ENCODE peak calls at places on chromosomes 4 and X, in six cellular contexts. W is Calu3, C is nucleus accumbens, K is NCI-H187, A is left ventricle myocardium inferior, Z is stromal cell of bone marrow. E is an unnamed sample.

GRCh38 chrX:152822383-152823086 is 8.0 kb downstream of the CETN2 start:
- DNase-seq in C (no peak), W (no peak), K (no peak), Z (no peak), A (no peak), E (no peak)

GRCh38 chr4:35189988-35190613 is 1054.2 kb downstream of the ARAP2 start:
- DNase-seq in A (no peak), C (no peak), W (no peak), Z (no peak), K (no peak), E (no peak)

GRCh38 chrX:153386097-153386496 is 15.1 kb downstream of the PNMA6E start:
- DNase-seq in Z (no peak), W (no peak), K (no peak), A (no peak), C (no peak), E (no peak)

GRCh38 chrX:39855748-39856129 is 242.0 kb downstream of the BCOR start:
- DNase-seq in Z (no peak), K (no peak), C (no peak), A (no peak), W (peak), E (peak)

GRCh38 chrX:115499112-115499805 is 61.7 kb upstream of the PLS3 start:
- DNase-seq in K (no peak), A (no peak), Z (no peak), C (no peak), W (no peak), E (no peak)

GRCh38 chrX:52416816-52417215 is 48.0 kb downstream of the XAGE2 start:
- DNase-seq in K (no peak), W (no peak), C (no peak), A (no peak), Z (no peak), E (no peak)

GRCh38 chr4:655735-656151 is 18.3 kb downstream of the ATP5ME start:
- DNase-seq in K (no peak), Z (no peak), C (no peak), A (no peak), W (no peak), E (no peak)

GRCh38 chr4:48570646-48571220 is 80.7 kb downstream of the ZAR1 start:
- DNase-seq in Z (peak), K (no peak), W (no peak), C (no peak), A (no peak), E (no peak)

GRCh38 chrX:120251471-120252011 is 929 bp downstream of the ZBTB33 start:
- DNase-seq in Z (no peak), W (peak), C (no peak), K (no peak), A (no peak), E (peak)

GRCh38 chrX:47446971-47447370 is 36.1 kb downstream of the ZNF41 start:
- DNase-seq in W (no peak), K (no peak), Z (no peak), C (no peak), A (no peak), E (no peak)

GRCh38 chrX:74498924-74499323 is 77.6 kb downstream of the SLC16A2 start:
- DNase-seq in K (no peak), A (no peak), C (no peak), W (no peak), Z (no peak), E (no peak)

E was measured in DMS153.